ENCODE peak calls at places on chromosomes 3 and 15, in seven cellular contexts. One of them, this sample, is unnamed.
A peak's percentile ranks its signal among the peaks of the same experiment; 100 is the strongest.

GRCh38 chr15:48798319-48798718 is 12.6 kb downstream of the CEP152 start:
- DNase-seq in SK-N-SH: peak; percentile 17
- DNase-seq in PC-3: no peak
- DNase-seq in MM.1S: no peak
- DNase-seq in GM23338: peak; percentile 53
- DNase-seq in PC-9: no peak
- DNase-seq in neural progenitor cell: peak; percentile 83
- DNase-seq in this sample: no peak

GRCh38 chr3:149479621-149480325 is 5.3 kb downstream of the TM4SF4 start:
- DNase-seq in GM23338: peak; percentile 9
- DNase-seq in SK-N-SH: no peak
- DNase-seq in PC-3: no peak
- DNase-seq in MM.1S: no peak
- DNase-seq in neural progenitor cell: no peak
- DNase-seq in PC-9: no peak
- DNase-seq in this sample: no peak

GRCh38 chr3:135099734-135100348 is 304.8 kb downstream of the EPHB1 start:
- DNase-seq in PC-3: no peak
- DNase-seq in PC-9: no peak
- DNase-seq in MM.1S: no peak
- DNase-seq in neural progenitor cell: no peak
- DNase-seq in SK-N-SH: no peak
- DNase-seq in GM23338: no peak
- DNase-seq in this sample: no peak

GRCh38 chr3:53236112-53236841 is 19.5 kb downstream of the TKT start:
- DNase-seq in neural progenitor cell: no peak
- DNase-seq in MM.1S: peak; percentile 39
- DNase-seq in PC-9: peak; percentile 75
- DNase-seq in SK-N-SH: no peak
- DNase-seq in GM23338: no peak
- DNase-seq in PC-3: peak; percentile 83
- DNase-seq in this sample: peak; percentile 93

GRCh38 chr15:31487811-31488436 is 161.3 kb downstream of the KLF13 start:
- DNase-seq in MM.1S: peak; percentile 56
- DNase-seq in PC-9: no peak
- DNase-seq in neural progenitor cell: no peak
- DNase-seq in PC-3: peak; percentile 27
- DNase-seq in GM23338: no peak
- DNase-seq in SK-N-SH: no peak
- DNase-seq in this sample: peak; percentile 87

GRCh38 chr15:91853501-91853967 is at the start of gene SLCO3A1:
- DNase-seq in PC-9: peak; percentile 39
- DNase-seq in MM.1S: peak; percentile 71
- DNase-seq in neural progenitor cell: peak; percentile 92
- DNase-seq in PC-3: no peak
- DNase-seq in SK-N-SH: peak; percentile 91
- DNase-seq in GM23338: peak; percentile 74
- DNase-seq in this sample: peak; percentile 72

GRCh38 chr15:84823580-84823878 is 6.4 kb downstream of the ALPK3 start:
- DNase-seq in PC-9: no peak
- DNase-seq in MM.1S: no peak
- DNase-seq in neural progenitor cell: no peak
- DNase-seq in SK-N-SH: no peak
- DNase-seq in GM23338: no peak
- DNase-seq in PC-3: no peak
- DNase-seq in this sample: no peak

GRCh38 chr3:29637093-29637492 is 356.2 kb downstream of the RBMS3 start:
- DNase-seq in GM23338: no peak
- DNase-seq in PC-9: no peak
- DNase-seq in MM.1S: no peak
- DNase-seq in PC-3: no peak
- DNase-seq in neural progenitor cell: no peak
- DNase-seq in SK-N-SH: no peak
- DNase-seq in this sample: no peak

GRCh38 chr3:157572559-157573270 is 69.5 kb upstream of the VEPH1 start:
- DNase-seq in neural progenitor cell: peak; percentile 74
- DNase-seq in PC-9: no peak
- DNase-seq in PC-3: peak; percentile 81
- DNase-seq in MM.1S: peak; percentile 56
- DNase-seq in SK-N-SH: peak; percentile 55
- DNase-seq in GM23338: peak; percentile 88
- DNase-seq in this sample: peak; percentile 75

GRCh38 chr3:124843496-124843895 is 43.7 kb downstream of the ITGB5 start:
- DNase-seq in SK-N-SH: peak; percentile 30
- DNase-seq in PC-3: no peak
- DNase-seq in PC-9: no peak
- DNase-seq in MM.1S: no peak
- DNase-seq in GM23338: no peak
- DNase-seq in neural progenitor cell: no peak
- DNase-seq in this sample: no peak

GRCh38 chr15:25056484-25057429 is 102.0 kb downstream of the SNRPN start:
- DNase-seq in GM23338: peak; percentile 47
- DNase-seq in PC-9: no peak
- DNase-seq in PC-3: no peak
- DNase-seq in MM.1S: no peak
- DNase-seq in neural progenitor cell: no peak
- DNase-seq in SK-N-SH: no peak
- DNase-seq in this sample: no peak

GRCh38 chr3:14379842-14380241 is 22.6 kb upstream of the SLC6A6 start:
- DNase-seq in MM.1S: no peak
- DNase-seq in GM23338: no peak
- DNase-seq in neural progenitor cell: no peak
- DNase-seq in PC-9: no peak
- DNase-seq in PC-3: no peak
- DNase-seq in SK-N-SH: no peak
- DNase-seq in this sample: no peak

GRCh38 chr3:164984947-164985346 is 93.3 kb downstream of the SI start:
- DNase-seq in MM.1S: no peak
- DNase-seq in GM23338: no peak
- DNase-seq in PC-9: no peak
- DNase-seq in neural progenitor cell: no peak
- DNase-seq in SK-N-SH: no peak
- DNase-seq in PC-3: no peak
- DNase-seq in this sample: no peak

GRCh38 chr3:45881031-45882022 is 5.0 kb upstream of the CCR9 start:
- DNase-seq in SK-N-SH: no peak
- DNase-seq in GM23338: no peak
- DNase-seq in neural progenitor cell: no peak
- DNase-seq in PC-3: peak; percentile 88
- DNase-seq in PC-9: peak; percentile 57
- DNase-seq in MM.1S: peak; percentile 54
- DNase-seq in this sample: peak; percentile 70

GRCh38 chr3:21163961-21164360 is 587.0 kb downstream of the ZNF385D start:
- DNase-seq in PC-9: no peak
- DNase-seq in SK-N-SH: no peak
- DNase-seq in GM23338: no peak
- DNase-seq in neural progenitor cell: no peak
- DNase-seq in PC-3: no peak
- DNase-seq in MM.1S: no peak
- DNase-seq in this sample: no peak

GRCh38 chr3:49602877-49603411 is 48.7 kb downstream of the BSN start:
- DNase-seq in SK-N-SH: no peak
- DNase-seq in PC-3: peak; percentile 77
- DNase-seq in PC-9: peak; percentile 83
- DNase-seq in neural progenitor cell: no peak
- DNase-seq in GM23338: no peak
- DNase-seq in MM.1S: no peak
- DNase-seq in this sample: no peak

GRCh38 chr15:68366314-68366713 is 65.6 kb downstream of the ITGA11 start:
- DNase-seq in MM.1S: no peak
- DNase-seq in GM23338: peak; percentile 72
- DNase-seq in PC-3: no peak
- DNase-seq in PC-9: no peak
- DNase-seq in SK-N-SH: no peak
- DNase-seq in neural progenitor cell: peak; percentile 49
- DNase-seq in this sample: no peak

GRCh38 chr15:68807249-68807648 is 13.4 kb downstream of the ANP32A start:
- DNase-seq in PC-3: no peak
- DNase-seq in SK-N-SH: no peak
- DNase-seq in neural progenitor cell: no peak
- DNase-seq in GM23338: no peak
- DNase-seq in MM.1S: no peak
- DNase-seq in PC-9: no peak
- DNase-seq in this sample: no peak

GRCh38 chr3:125202197-125202596 is 10.4 kb downstream of the SLC12A8 start:
- DNase-seq in PC-9: no peak
- DNase-seq in SK-N-SH: no peak
- DNase-seq in PC-3: peak; percentile 47
- DNase-seq in GM23338: peak; percentile 75
- DNase-seq in neural progenitor cell: peak; percentile 29
- DNase-seq in MM.1S: peak; percentile 55
- DNase-seq in this sample: no peak

GRCh38 chr3:18389108-18389733 is 35.9 kb downstream of the SATB1 start:
- DNase-seq in PC-3: peak; percentile 60
- DNase-seq in neural progenitor cell: peak; percentile 46
- DNase-seq in SK-N-SH: peak; percentile 10
- DNase-seq in PC-9: no peak
- DNase-seq in MM.1S: peak; percentile 46
- DNase-seq in GM23338: peak; percentile 67
- DNase-seq in this sample: peak; percentile 46

GRCh38 chr3:18390024-18390660 is 35.0 kb downstream of the SATB1 start:
- DNase-seq in SK-N-SH: peak; percentile 13
- DNase-seq in GM23338: no peak
- DNase-seq in neural progenitor cell: no peak
- DNase-seq in MM.1S: no peak
- DNase-seq in PC-9: no peak
- DNase-seq in PC-3: no peak
- DNase-seq in this sample: no peak

GRCh38 chr3:18396428-18396827 is 28.7 kb downstream of the SATB1 start:
- DNase-seq in PC-9: no peak
- DNase-seq in neural progenitor cell: no peak
- DNase-seq in GM23338: no peak
- DNase-seq in PC-3: no peak
- DNase-seq in MM.1S: no peak
- DNase-seq in SK-N-SH: no peak
- DNase-seq in this sample: no peak

GRCh38 chr3:18393906-18394305 is 31.2 kb downstream of the SATB1 start:
- DNase-seq in GM23338: no peak
- DNase-seq in MM.1S: no peak
- DNase-seq in PC-9: no peak
- DNase-seq in neural progenitor cell: no peak
- DNase-seq in PC-3: peak; percentile 58
- DNase-seq in SK-N-SH: no peak
- DNase-seq in this sample: peak; percentile 47

DNA sequence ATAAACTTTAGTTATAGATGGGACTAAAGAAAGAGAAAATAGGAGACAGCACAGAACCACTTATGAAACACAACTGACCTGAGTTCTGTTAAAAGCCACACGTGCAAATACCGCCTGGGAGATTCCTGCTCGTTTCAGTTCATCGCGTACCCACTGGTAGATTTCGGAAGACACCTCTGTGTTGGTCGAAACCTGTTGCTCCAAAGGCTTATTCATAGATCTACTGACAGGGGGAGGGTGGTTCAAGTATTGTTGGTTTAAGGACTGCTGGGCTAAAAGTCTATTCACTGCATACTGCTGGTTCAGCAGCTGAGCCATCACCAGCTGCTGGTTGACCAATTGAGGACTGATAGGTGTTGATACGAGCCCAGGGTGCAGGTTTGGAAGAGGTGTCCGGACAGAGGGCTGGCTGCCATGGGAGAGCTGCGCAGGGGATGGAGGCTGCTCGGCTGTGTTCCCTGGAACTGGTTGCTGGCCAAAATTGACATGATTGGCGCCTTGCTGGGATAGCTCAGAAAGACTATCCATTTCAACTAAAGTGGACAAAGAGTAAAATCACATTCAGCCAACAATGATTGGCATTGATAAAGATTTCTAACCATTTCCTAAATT is 30.6 kb downstream of the SATB1 start:
- DNase-seq in neural progenitor cell: no peak
- DNase-seq in PC-3: no peak
- DNase-seq in GM23338: no peak
- DNase-seq in MM.1S: no peak
- DNase-seq in PC-9: no peak
- DNase-seq in SK-N-SH: no peak
- DNase-seq in this sample: no peak
- H3K4me2 ChIP-seq in neural progenitor cell: no peak overlapping the region
- H3K4me2 ChIP-seq in PC-3: no peak overlapping the region
- H3K4me2 ChIP-seq in GM23338: no peak overlapping the region
- H3K4me2 ChIP-seq in MM.1S: no peak overlapping the region
- H3K4me2 ChIP-seq in PC-9: no peak overlapping the region
- H3K4me2 ChIP-seq in SK-N-SH: no peak overlapping the region
- H3K4me2 ChIP-seq in this sample: no peak overlapping the region

GRCh38 chr15:95563634-95564033 is 766.9 kb upstream of the NR2F2 start:
- DNase-seq in PC-3: peak; percentile 28
- DNase-seq in MM.1S: no peak
- DNase-seq in SK-N-SH: no peak
- DNase-seq in PC-9: peak; percentile 72
- DNase-seq in GM23338: no peak
- DNase-seq in neural progenitor cell: no peak
- DNase-seq in this sample: no peak
- H3F3A ChIP-seq in PC-3: no peaks in the 10 kb centered on the region
- H3F3A ChIP-seq in MM.1S: no peaks in the 10 kb centered on the region
- H3F3A ChIP-seq in SK-N-SH: peaks cover 9% of the 10 kb centered on the region
- H3F3A ChIP-seq in PC-9: peaks cover 5% of the 10 kb centered on the region
- H3F3A ChIP-seq in GM23338: no peaks in the 10 kb centered on the region
- H3F3A ChIP-seq in neural progenitor cell: no peaks in the 10 kb centered on the region
- H3F3A ChIP-seq in this sample: peaks cover 11% of the 10 kb centered on the region

GRCh38 chr15:37106490-37107001 is 6.2 kb upstream of the MEIS2 start:
- DNase-seq in MM.1S: peak; percentile 37
- DNase-seq in SK-N-SH: no peak
- DNase-seq in PC-3: no peak
- DNase-seq in neural progenitor cell: peak; percentile 91
- DNase-seq in GM23338: peak; percentile 90
- DNase-seq in PC-9: no peak
- DNase-seq in this sample: no peak
- H3K4me2 ChIP-seq in MM.1S: peak overlapping the region; percentile 63
- H3K4me2 ChIP-seq in SK-N-SH: peak overlapping the region; percentile 89
- H3K4me2 ChIP-seq in PC-3: no peak overlapping the region
- H3K4me2 ChIP-seq in neural progenitor cell: peak overlapping the region; percentile 92
- H3K4me2 ChIP-seq in GM23338: peak overlapping the region; percentile 67
- H3K4me2 ChIP-seq in PC-9: no peak overlapping the region
- H3K4me2 ChIP-seq in this sample: no peak overlapping the region

DNA sequence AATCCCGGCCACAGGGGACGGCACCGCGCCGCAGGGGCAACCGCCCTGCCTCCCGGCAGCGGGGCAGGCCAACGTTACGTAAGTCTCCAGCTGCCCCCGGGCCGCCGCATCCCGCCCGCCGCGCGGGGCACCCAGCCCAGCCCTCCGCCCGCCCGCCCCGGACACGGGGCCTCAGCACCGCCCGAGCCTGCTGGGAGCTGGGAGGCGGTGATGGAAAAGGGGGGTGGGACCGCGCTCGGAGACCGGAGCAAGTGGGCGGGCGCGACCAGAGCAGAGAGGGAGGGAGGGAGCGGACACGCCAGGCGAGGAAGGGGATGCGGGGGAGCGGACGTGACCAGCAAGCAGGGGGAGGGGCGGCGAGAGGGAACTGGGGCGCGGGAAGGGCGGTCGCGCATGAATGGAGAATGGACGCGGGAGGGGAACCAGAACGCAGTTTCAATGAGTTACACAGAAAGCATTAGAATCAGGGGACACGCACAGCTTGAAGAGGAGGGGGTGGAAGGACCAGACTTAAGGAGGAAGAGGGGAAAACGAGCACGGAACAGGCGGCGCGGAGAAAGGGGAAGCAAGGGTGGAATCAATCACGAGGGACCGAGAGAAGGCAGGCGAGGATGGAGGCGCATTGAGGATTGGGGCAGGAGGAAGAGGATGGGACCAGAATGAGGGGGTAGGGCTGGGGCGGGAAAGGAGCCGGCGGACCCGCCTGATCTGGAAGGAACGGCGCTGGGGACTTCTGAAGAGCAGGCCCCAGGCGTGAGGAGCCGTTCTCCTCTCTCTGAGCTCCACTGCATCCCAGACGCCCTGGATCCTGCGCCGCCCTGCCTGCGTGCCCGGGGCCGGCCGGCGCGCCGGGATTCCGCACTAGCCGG is 559 bp downstream of the PKM start:
- DNase-seq in GM23338: peak; percentile 91
- DNase-seq in PC-9: peak; percentile 60
- DNase-seq in PC-3: peak; percentile 72
- DNase-seq in MM.1S: peak; percentile 56
- DNase-seq in neural progenitor cell: peak; percentile 91
- DNase-seq in SK-N-SH: peak; percentile 95
- DNase-seq in this sample: peak; percentile 91
- H3F3A ChIP-seq in GM23338: peaks cover 19% of the 10 kb centered on the region
- H3F3A ChIP-seq in PC-9: peaks cover 83% of the 10 kb centered on the region
- H3F3A ChIP-seq in PC-3: peaks cover 12% of the 10 kb centered on the region
- H3F3A ChIP-seq in MM.1S: peaks cover 22% of the 10 kb centered on the region
- H3F3A ChIP-seq in neural progenitor cell: peaks cover 43% of the 10 kb centered on the region
- H3F3A ChIP-seq in SK-N-SH: peaks cover 58% of the 10 kb centered on the region
- H3F3A ChIP-seq in this sample: peaks cover 59% of the 10 kb centered on the region

This sample was measured in GM23248.